ENCODE peak calls at places on chromosomes 5 and 9, in nine cellular contexts. X is IMR-90; N is right lobe of liver; K is transverse colon; S is endothelial cell of umbilical vein; H is CD8-positive, alpha-beta memory T cell; R is GM12878; O is OCI-LY7; J is fibroblast of lung. D is an unnamed sample. For H3K9me3 and H3K4me1, the result is how much of the 10 kb centered on the place peaks cover.

GRCh38 chr9:90774682-90775081 is 26.9 kb upstream of the SYK start:
- DNase-seq in X (no peak), N (no peak), K (peak), S (no peak), H (no peak), R (peak), O (peak), J (no peak), D (no peak)

GRCh38 chr5:80406980-80407734 is 707 bp upstream of the ZFYVE16 start:
- DNase-seq in X (peak), N (peak), K (peak), S (no peak), H (no peak), R (no peak), O (peak), J (peak), D (peak)

GRCh38 chr5:177601577-177602457 is 1.9 kb downstream of the B4GALT7 start:
- DNase-seq in X (no peak), N (no peak), K (no peak), S (no peak), H (no peak), R (no peak), O (peak), J (no peak), D (no peak)

GRCh38 chr5:92309336-92309991 is 926.3 kb upstream of the ARRDC3 start:
- DNase-seq in X (peak), N (no peak), K (no peak), S (peak), H (no peak), R (no peak), O (peak), J (peak), D (no peak)

GRCh38 chr5:78912085-78912771 is 72.9 kb downstream of the ARSB start:
- DNase-seq in X (peak), N (no peak), K (no peak), S (peak), H (no peak), R (no peak), O (no peak), J (peak), D (no peak)

GRCh38 chr5:96079075-96079474 is 117.4 kb upstream of the ELL2 start:
- DNase-seq in X (peak), N (no peak), K (no peak), S (peak), H (no peak), R (no peak), O (no peak), J (peak), D (no peak)

GRCh38 chr9:14768561-14769234 is 46.2 kb upstream of the CER1 start:
- DNase-seq in X (peak), N (no peak), K (no peak), S (peak), H (peak), R (no peak), O (peak), J (peak), D (no peak)

GRCh38 chr9:2583308-2584013 is 38.1 kb upstream of the VLDLR start:
- DNase-seq in X (no peak), N (no peak), K (peak), S (no peak), H (no peak), R (no peak), O (no peak), J (no peak), D (no peak)

GRCh38 chr5:44909009-44909408 is 100.3 kb downstream of the MRPS30 start:
- DNase-seq in X (no peak), N (no peak), K (no peak), S (no peak), H (no peak), R (no peak), O (no peak), J (no peak), D (no peak)

GRCh38 chr9:129624947-129625346 is 1.0 kb upstream of the NTMT1 start:
- DNase-seq in X (peak), N (no peak), K (no peak), S (no peak), H (peak), R (no peak), O (peak), J (no peak), D (no peak)

GRCh38 chr9:37997636-37998374 is 71.2 kb downstream of the SHB start:
- DNase-seq in X (no peak), N (no peak), K (no peak), S (no peak), H (no peak), R (no peak), O (no peak), J (no peak), D (no peak)

GRCh38 chr5:149485655-149486615 is 65.3 kb downstream of the CSNK1A1 start:
- DNase-seq in X (peak), N (no peak), K (peak), S (peak), H (no peak), R (no peak), O (no peak), J (peak), D (peak)

GRCh38 chr9:135379540-135380267 is 99.9 kb upstream of the PPP1R26 start:
- DNase-seq in X (no peak), N (no peak), K (no peak), S (no peak), H (no peak), R (no peak), O (no peak), J (no peak), D (no peak)

GRCh38 chr5:78562719-78563330 is 85.7 kb downstream of the LHFPL2 start:
- DNase-seq in X (no peak), N (no peak), K (no peak), S (no peak), H (no peak), R (no peak), O (no peak), J (no peak), D (no peak)

GRCh38 chr5:45038366-45038987 is 229.7 kb downstream of the MRPS30 start:
- DNase-seq in X (peak), N (no peak), K (no peak), S (peak), H (no peak), R (no peak), O (peak), J (peak), D (no peak)

GRCh38 chr9:36997414-36997813 is 36.7 kb downstream of the PAX5 start:
- DNase-seq in X (peak), N (no peak), K (no peak), S (no peak), H (no peak), R (no peak), O (no peak), J (no peak), D (no peak)

GRCh38 chr5:159507055-159507454 is 176.8 kb upstream of the IL12B start:
- DNase-seq in X (no peak), N (no peak), K (no peak), S (no peak), H (no peak), R (no peak), O (no peak), J (no peak), D (no peak)

GRCh38 chr9:33151007-33151557 is 16.1 kb downstream of the B4GALT1 start:
- DNase-seq in X (peak), N (no peak), K (peak), S (peak), H (no peak), R (no peak), O (no peak), J (peak), D (no peak)

GRCh38 chr5:54415896-54416640 is 39.4 kb upstream of the HSPB3 start:
- DNase-seq in X (peak), N (no peak), K (no peak), S (no peak), H (no peak), R (no peak), O (no peak), J (no peak), D (no peak)

GRCh38 chr5:152584103-152584502 is 179.0 kb upstream of the NMUR2 start:
- DNase-seq in X (no peak), N (no peak), K (no peak), S (no peak), H (no peak), R (no peak), O (no peak), J (no peak), D (no peak)

GRCh38 chr5:106759581-106759980 is 911.2 kb downstream of the EFNA5 start:
- DNase-seq in X (peak), N (no peak), K (no peak), S (peak), H (no peak), R (no peak), O (no peak), J (peak), D (peak)

GRCh38 chr9:3936520-3937235 is 363.2 kb downstream of the GLIS3 start:
- DNase-seq in X (peak), N (no peak), K (no peak), S (peak), H (no peak), R (no peak), O (no peak), J (peak), D (peak)

GRCh38 chr5:36374275-36374862 is 72.7 kb upstream of the RANBP3L start:
- DNase-seq in X (peak), N (no peak), K (no peak), S (no peak), H (no peak), R (no peak), O (no peak), J (peak), D (no peak)

GRCh38 chr9:98964201-98964600 is 20.5 kb downstream of the COL15A1 start:
- DNase-seq in X (peak), N (no peak), K (no peak), S (no peak), H (no peak), R (no peak), O (no peak), J (peak), D (no peak)

GRCh38 chr9:116153765-116154333 is at the start of gene PAPPA:
- DNase-seq in X (no peak), N (no peak), K (no peak), S (no peak), H (no peak), R (no peak), O (no peak), J (no peak), D (no peak)

GRCh38 chr9:114220129-114220541 is 64.8 kb downstream of the COL27A1 start:
- DNase-seq in X (peak), N (no peak), K (peak), S (no peak), H (no peak), R (no peak), O (no peak), J (peak), D (no peak)

GRCh38 chr5:68053202-68053601 is 162.4 kb upstream of the PIK3R1 start:
- DNase-seq in X (peak), N (no peak), K (no peak), S (peak), H (no peak), R (no peak), O (no peak), J (peak), D (no peak)

GRCh38 chr9:129076640-129077037 is 4.3 kb upstream of the DOLPP1 start:
- DNase-seq in X (no peak), N (no peak), K (no peak), S (no peak), H (no peak), R (no peak), O (no peak), J (no peak), D (no peak)

GRCh38 chr9:90805006-90805993 is 3.7 kb downstream of the SYK start:
- DNase-seq in X (no peak), N (no peak), K (no peak), S (no peak), H (no peak), R (no peak), O (peak), J (no peak), D (no peak)

GRCh38 chr5:118919016-118919415 is 69.3 kb downstream of the DTWD2 start:
- DNase-seq in X (peak), N (no peak), K (no peak), S (no peak), H (no peak), R (no peak), O (no peak), J (peak), D (no peak)
- H3K27ac ChIP-seq in X (no peak), N (no peak), K (no peak), S (no peak), H (no peak), R (no peak), O (no peak), J (no peak), D (no peak)

DNA sequence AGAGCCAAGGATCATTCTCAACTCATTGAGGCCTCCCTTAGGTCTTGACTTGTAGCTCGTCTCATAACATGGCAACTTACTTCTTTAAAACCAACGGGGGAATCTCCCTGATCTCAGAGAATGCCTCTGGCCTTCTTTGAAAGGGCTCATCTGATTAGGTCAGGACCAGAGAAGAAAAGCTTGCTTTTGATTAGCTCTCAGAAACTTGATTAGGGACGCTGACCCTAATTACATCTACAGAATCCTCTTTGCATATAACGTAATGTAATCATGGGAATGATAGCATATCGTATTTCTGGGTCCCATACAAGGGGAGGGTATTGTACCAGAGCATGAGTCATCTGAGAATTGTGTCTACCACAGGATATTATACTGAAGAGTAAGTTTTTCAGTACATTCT is 125.1 kb upstream of the SH3GL2 start:
- DNase-seq in X (no peak), N (no peak), K (no peak), S (no peak), H (no peak), R (no peak), O (no peak), J (no peak), D (no peak)
- H3K9me3 ChIP-seq in X (under half), N (under half), K (under half), S (under half), H (under half), R (under half), O (under half), J (under half), D (under half)

GRCh38 chr5:65926893-65927292 is 518 bp downstream of the ERBIN start:
- DNase-seq in X (no peak), N (no peak), K (peak), S (no peak), H (peak), R (no peak), O (peak), J (peak), D (no peak)

GRCh38 chr5:65926276-65926761 is at the start of gene ERBIN:
- DNase-seq in X (peak), N (peak), K (peak), S (peak), H (peak), R (no peak), O (peak), J (peak), D (peak)

GRCh38 chr5:65928860-65929259 is 2.5 kb downstream of the ERBIN start:
- DNase-seq in X (no peak), N (no peak), K (no peak), S (no peak), H (no peak), R (no peak), O (no peak), J (no peak), D (no peak)

GRCh38 chr5:65928341-65928752 is 2.0 kb downstream of the ERBIN start:
- DNase-seq in X (no peak), N (no peak), K (no peak), S (peak), H (no peak), R (no peak), O (no peak), J (peak), D (no peak)

DNA sequence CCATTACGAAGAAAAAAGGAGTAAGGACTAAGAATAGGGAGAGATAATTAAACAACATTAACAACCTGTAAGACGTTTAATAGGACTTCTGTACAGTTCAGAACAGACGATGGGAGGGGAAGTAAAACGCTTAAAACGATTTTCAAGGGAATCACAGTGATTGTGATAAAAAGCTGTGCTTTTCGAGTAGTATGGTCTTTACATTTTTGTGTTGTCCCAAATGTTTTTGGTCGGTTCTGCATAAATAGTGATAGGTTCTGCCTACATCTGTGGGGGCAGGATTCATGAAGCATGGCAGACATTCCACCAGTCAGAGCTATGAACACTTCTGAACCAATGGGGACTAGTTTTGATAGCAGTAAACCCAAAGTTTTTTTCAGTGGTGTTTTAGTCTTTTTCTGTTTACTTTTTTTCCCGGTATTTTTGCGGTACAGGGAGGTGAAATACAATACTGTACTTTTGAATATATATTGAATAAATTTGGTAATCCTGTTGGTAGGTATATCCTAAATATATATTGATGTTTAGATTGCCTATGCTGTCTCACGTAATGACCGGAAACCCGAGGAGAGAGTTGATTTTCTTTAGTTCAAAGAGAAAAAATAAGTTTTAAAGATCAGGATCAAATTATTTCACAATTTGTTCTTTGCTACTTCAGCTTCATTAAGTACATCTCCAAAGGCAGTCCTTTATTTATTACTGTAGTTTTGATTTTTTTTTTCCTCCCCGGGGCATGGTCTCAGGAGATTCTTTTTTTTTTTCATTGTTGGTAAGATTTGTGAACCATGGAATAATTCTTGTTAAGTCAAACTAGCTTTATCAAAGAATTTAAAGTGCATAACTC is 1.3 kb downstream of the ERBIN start:
- DNase-seq in X (peak), N (no peak), K (no peak), S (peak), H (peak), R (no peak), O (peak), J (peak), D (no peak)
- H3K4me1 ChIP-seq in X (under half), N (under half), K (under half), S (under half), H (under half), R (under half), O (under half), J (under half), D (under half)

GRCh38 chr9:81776390-81776789 is 87.0 kb upstream of the TLE1 start:
- DNase-seq in X (no peak), N (no peak), K (peak), S (no peak), H (no peak), R (no peak), O (no peak), J (no peak), D (no peak)

GRCh38 chr9:81776834-81777233 is 87.5 kb upstream of the TLE1 start:
- DNase-seq in X (no peak), N (no peak), K (peak), S (no peak), H (no peak), R (no peak), O (no peak), J (no peak), D (no peak)

GRCh38 chr9:81772144-81772543 is 82.8 kb upstream of the TLE1 start:
- DNase-seq in X (peak), N (no peak), K (no peak), S (peak), H (no peak), R (no peak), O (no peak), J (no peak), D (no peak)

GRCh38 chr9:81782313-81782712 is 93.0 kb upstream of the TLE1 start:
- DNase-seq in X (no peak), N (no peak), K (no peak), S (no peak), H (no peak), R (no peak), O (no peak), J (no peak), D (no peak)

GRCh38 chr9:81777514-81777913 is 88.2 kb upstream of the TLE1 start:
- DNase-seq in X (no peak), N (no peak), K (no peak), S (no peak), H (no peak), R (no peak), O (no peak), J (no peak), D (no peak)
- H3K27ac ChIP-seq in X (no peak), N (no peak), K (no peak), S (no peak), H (no peak), R (no peak), O (no peak), J (no peak), D (no peak)

GRCh38 chr5:141172381-141173204 is at the start of gene PCDHB7:
- DNase-seq in X (peak), N (no peak), K (no peak), S (peak), H (no peak), R (no peak), O (peak), J (peak), D (no peak)
- H3K9me3 ChIP-seq in X (under half), N (under half), K (under half), S (under half), H (under half), R (under half), O (under half), J (under half), D (under half)

DNA sequence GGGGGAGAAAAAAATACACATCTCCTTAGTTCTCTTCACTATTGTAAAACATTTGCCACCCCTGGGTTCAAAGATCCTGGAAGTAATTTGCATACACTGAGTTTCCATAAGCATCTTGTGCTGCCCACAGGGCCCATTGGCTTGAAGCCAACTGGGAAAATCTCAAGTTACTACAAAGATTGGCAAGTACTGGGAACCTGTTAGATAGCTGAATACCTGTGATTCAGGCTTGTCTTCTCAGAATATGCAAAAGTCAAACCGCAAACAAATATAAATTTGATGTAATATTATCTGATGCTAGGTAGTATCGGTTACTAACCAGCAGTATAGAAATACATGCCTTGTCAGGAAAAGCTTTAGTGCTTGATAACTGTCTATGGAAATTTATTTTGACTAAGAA is 156.9 kb upstream of the FST start:
- DNase-seq in X (no peak), N (no peak), K (no peak), S (no peak), H (no peak), R (no peak), O (no peak), J (no peak), D (no peak)
- H3K4me1 ChIP-seq in X (under half), N (under half), K (under half), S (under half), H (under half), R (under half), O (under half), J (under half), D (under half)

GRCh38 chr5:74294231-74294705 is 346.3 kb downstream of the ENC1 start:
- DNase-seq in X (no peak), N (no peak), K (no peak), S (no peak), H (no peak), R (peak), O (peak), J (no peak), D (no peak)
- H3K27ac ChIP-seq in X (no peak), N (no peak), K (no peak), S (no peak), H (no peak), R (no peak), O (no peak), J (no peak), D (no peak)

D was measured in lower lobe of right lung.